ENCODE peak calls at places on chromosomes 2 and 18, in six cellular contexts. E is OCI-LY7, Q is upper lobe of right lung, N is lower lobe of right lung, Y is Caco-2, X is brain microvascular endothelial cell. G is an unnamed sample.

GRCh38 chr2:100756704-100757103 is 63.2 kb upstream of the NPAS2 start:
- DNase-seq in E (no peak), Q (no peak), N (no peak), Y (no peak), X (no peak), G (no peak)

GRCh38 chr18:23106575-23106974 is 28.7 kb upstream of the CABLES1 start:
- DNase-seq in E (no peak), Q (no peak), N (no peak), Y (peak; percentile 65), X (peak; percentile 96), G (no peak)

GRCh38 chr18:58934933-58935577 is 70.4 kb downstream of the ZNF532 start:
- DNase-seq in E (no peak), Q (no peak), N (no peak), Y (no peak), X (no peak), G (no peak)

GRCh38 chr18:28065031-28065792 is 111.7 kb downstream of the CDH2 start:
- DNase-seq in E (no peak), Q (no peak), N (no peak), Y (peak; percentile 28), X (peak; percentile 93), G (no peak)

GRCh38 chr2:216017365-216017764 is 4.0 kb upstream of the MREG start:
- DNase-seq in E (peak; percentile 64), Q (no peak), N (no peak), Y (no peak), X (no peak), G (no peak)

GRCh38 chr2:209648714-209649113 is 122.9 kb upstream of the UNC80 start:
- DNase-seq in E (no peak), Q (no peak), N (no peak), Y (no peak), X (peak; percentile 32), G (no peak)

GRCh38 chr2:10909050-10909995 is 2.4 kb upstream of the KCNF1 start:
- DNase-seq in E (peak; percentile 24), Q (no peak), N (no peak), Y (peak; percentile 61), X (no peak), G (peak; percentile 60)

GRCh38 chr2:214410918-214411554 is at the start of gene VWC2L:
- DNase-seq in E (peak; percentile 24), Q (peak; percentile 83), N (peak; percentile 70), Y (peak; percentile 84), X (peak; percentile 82), G (peak; percentile 89)

GRCh38 chr2:207930747-207931146 is 94.6 kb downstream of the PLEKHM3 start:
- DNase-seq in E (no peak), Q (peak; percentile 70), N (peak; percentile 52), Y (peak; percentile 86), X (no peak), G (no peak)

GRCh38 chr2:25119263-25119662 is 49.1 kb downstream of the POMC start:
- DNase-seq in E (no peak), Q (no peak), N (no peak), Y (no peak), X (no peak), G (no peak)

GRCh38 chr2:141341444-141341843 is 789.4 kb downstream of the LRP1B start:
- DNase-seq in E (no peak), Q (no peak), N (no peak), Y (no peak), X (peak; percentile 67), G (no peak)

GRCh38 chr2:173087793-173088493 is 12.3 kb downstream of the MAP3K20 start:
- DNase-seq in E (no peak), Q (no peak), N (no peak), Y (no peak), X (no peak), G (no peak)

GRCh38 chr2:205557873-205558272 is 124.4 kb upstream of the NRP2 start:
- DNase-seq in E (no peak), Q (no peak), N (no peak), Y (no peak), X (no peak), G (no peak)

GRCh38 chr2:48337871-48338270 is 192.1 kb upstream of the STON1 start:
- DNase-seq in E (no peak), Q (no peak), N (no peak), Y (no peak), X (no peak), G (no peak)

GRCh38 chr2:6297238-6297637 is 568.5 kb downstream of the CMPK2 start:
- DNase-seq in E (no peak), Q (no peak), N (no peak), Y (no peak), X (no peak), G (no peak)

GRCh38 chr2:166382-166781 is 97.5 kb downstream of the SH3YL1 start:
- DNase-seq in E (no peak), Q (no peak), N (no peak), Y (no peak), X (no peak), G (no peak)

GRCh38 chr18:63366270-63366990 is 576 bp downstream of the KDSR start:
- DNase-seq in E (peak; percentile 22), Q (peak; percentile 78), N (peak; percentile 70), Y (peak; percentile 37), X (peak; percentile 62), G (no peak)

DNA sequence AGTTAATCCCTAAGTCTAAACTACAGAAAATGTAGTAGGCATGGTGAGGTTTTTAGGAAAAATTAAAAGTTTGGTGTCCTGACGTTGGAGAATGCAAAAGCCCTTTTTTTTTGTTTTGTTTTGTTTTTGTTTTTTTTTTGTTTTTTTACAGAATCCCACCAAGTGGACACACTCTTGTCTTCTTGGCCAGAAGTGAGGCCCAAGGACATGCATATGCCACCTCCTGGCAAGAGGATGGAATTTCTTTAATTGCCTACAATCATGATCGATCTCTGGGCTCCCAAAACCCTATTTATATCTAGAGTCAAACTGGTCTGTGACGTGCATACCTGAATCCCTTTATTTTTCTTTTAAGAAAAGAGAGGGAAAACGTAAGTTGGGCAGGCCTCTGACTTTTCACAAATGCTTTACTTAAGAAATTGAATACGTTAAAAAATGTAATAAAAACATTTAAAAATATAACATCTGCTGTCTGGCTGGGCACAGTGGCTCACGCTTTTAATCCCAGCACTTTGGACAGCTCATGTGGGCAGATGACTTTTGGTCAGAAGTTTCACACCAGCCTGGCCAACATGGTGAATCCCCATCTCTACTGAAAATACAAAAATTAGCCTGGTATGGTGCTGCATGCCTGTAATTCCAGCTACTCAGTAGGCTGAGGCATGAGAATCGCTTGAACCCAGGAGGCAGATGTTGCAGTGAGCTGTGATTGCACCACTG is 502.7 kb downstream of the CBLN2 start:
- DNase-seq in E (no peak), Q (no peak), N (no peak), Y (no peak), X (no peak), G (no peak)
- TF ChIP-seq CTCF in E (no peak), Q (no peak), N (no peak), Y (no peak), X (peak; percentile 13), G (no peak)

DNA sequence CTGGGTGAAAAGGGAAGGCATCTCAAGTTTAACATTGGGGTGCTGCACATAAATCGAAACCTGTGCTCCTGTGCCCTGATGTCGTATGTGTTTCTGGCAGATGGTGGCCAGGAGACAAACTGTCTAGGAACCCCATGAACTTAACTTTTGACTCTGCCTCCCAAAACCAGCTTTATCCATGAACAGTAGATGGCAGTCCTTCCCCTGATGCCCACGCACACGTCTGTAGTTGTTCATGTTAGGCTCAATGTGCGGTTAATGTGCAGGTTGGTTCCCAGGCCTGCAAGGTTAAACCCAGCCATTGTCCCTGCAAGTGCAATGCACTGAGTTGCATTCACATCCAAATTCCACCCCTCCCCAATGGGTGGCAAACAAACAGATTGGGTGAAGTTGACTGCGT is 44.1 kb upstream of the SIX3 start:
- DNase-seq in E (no peak), Q (no peak), N (no peak), Y (no peak), X (no peak), G (no peak)
- TF ChIP-seq CTCF in E (peak; percentile 13), Q (no peak), N (no peak), Y (peak; percentile 25), X (no peak), G (no peak)

GRCh38 chr18:65227970-65228369 is 522.8 kb upstream of the CDH7 start:
- DNase-seq in E (no peak), Q (no peak), N (no peak), Y (no peak), X (no peak), G (no peak)
- TF ChIP-seq CTCF in E (no peak), Q (no peak), N (no peak), Y (no peak), X (peak; percentile 6), G (peak; percentile 29)

GRCh38 chr18:37294951-37295350 is 270.6 kb downstream of the CELF4 start:
- DNase-seq in E (peak; percentile 1), Q (no peak), N (no peak), Y (peak; percentile 1), X (peak; percentile 13), G (peak; percentile 26)
- TF ChIP-seq CTCF in E (peak; percentile 50), Q (no peak), N (peak; percentile 10), Y (peak; percentile 18), X (peak; percentile 63), G (peak; percentile 46)

GRCh38 chr18:3251963-3252277 is 4.3 kb downstream of the MYL12A start:
- DNase-seq in E (no peak), Q (no peak), N (no peak), Y (no peak), X (no peak), G (no peak)

GRCh38 chr18:3256693-3257626 is 5.0 kb upstream of the MYL12B start:
- DNase-seq in E (no peak), Q (no peak), N (no peak), Y (peak; percentile 67), X (peak; percentile 53), G (no peak)

GRCh38 chr18:3252843-3253242 is 5.2 kb downstream of the MYL12A start:
- DNase-seq in E (no peak), Q (no peak), N (no peak), Y (no peak), X (no peak), G (no peak)

GRCh38 chr18:3255611-3256165 is 6.2 kb upstream of the MYL12B start:
- DNase-seq in E (no peak), Q (no peak), N (no peak), Y (no peak), X (no peak), G (no peak)

GRCh38 chr18:3254725-3255124 is 7.1 kb downstream of the MYL12A start:
- DNase-seq in E (no peak), Q (no peak), N (no peak), Y (no peak), X (no peak), G (no peak)
- TF ChIP-seq CTCF in E (no peak), Q (no peak), N (no peak), Y (no peak), X (no peak), G (no peak)

GRCh38 chr2:178155524-178155923 is 38.8 kb upstream of the OSBPL6 start:
- DNase-seq in E (no peak), Q (no peak), N (no peak), Y (no peak), X (no peak), G (no peak)
- TF ChIP-seq CTCF in E (no peak), Q (no peak), N (no peak), Y (no peak), X (no peak), G (no peak)

G was measured in neural crest cell.